ENCODE peak calls at places on chromosomes 4 and X, in six cellular contexts. N is A549, Q is tibial nerve, O is adrenal gland, Z is HCT116, M is Peyer's patch. K is an unnamed sample.

GRCh38 chrX:18873189-18873791 is 110.6 kb downstream of the PHKA2 start:
- DNase-seq in M (no peak), Z (peak), O (peak), N (peak), Q (no peak), K (peak)

GRCh38 chrX:16978193-16978984 is 31.9 kb downstream of the REPS2 start:
- DNase-seq in N (no peak), Z (no peak), Q (peak), M (no peak), O (no peak), K (no peak)

GRCh38 chrX:107678957-107679740 is 50.8 kb downstream of the PRPS1 start:
- DNase-seq in O (peak), Q (peak), N (no peak), Z (no peak), M (peak), K (peak)

GRCh38 chr4:22170353-22170752 is 221.8 kb upstream of the KCNIP4 start:
- DNase-seq in O (no peak), Z (no peak), N (no peak), M (no peak), Q (no peak), K (no peak)

GRCh38 chr4:29309050-29309449 is 1411.1 kb upstream of the PCDH7 start:
- DNase-seq in Q (no peak), Z (no peak), M (no peak), N (no peak), O (no peak), K (no peak)

GRCh38 chr4:170226288-170226687 is 136.5 kb upstream of the AADAT start:
- DNase-seq in N (no peak), Q (no peak), O (no peak), Z (no peak), M (no peak), K (no peak)

GRCh38 chr4:111963158-111963557 is 182.1 kb upstream of the FAM241A start:
- DNase-seq in O (no peak), N (no peak), Q (no peak), Z (no peak), M (no peak), K (no peak)

GRCh38 chrX:8103655-8104054 is 67.4 kb downstream of the VCX2 start:
- DNase-seq in Q (no peak), N (no peak), Z (no peak), O (no peak), M (no peak), K (no peak)

GRCh38 chr4:77344001-77344400 is 187.0 kb downstream of the CCNG2 start:
- DNase-seq in N (no peak), Q (no peak), M (no peak), Z (no peak), O (no peak), K (no peak)

GRCh38 chr4:181372014-181372413 is 871.2 kb upstream of the TENM3 start:
- DNase-seq in Z (no peak), O (no peak), N (no peak), Q (no peak), M (no peak), K (no peak)

GRCh38 chr4:6996481-6996880 is 46.7 kb upstream of the TADA2B start:
- DNase-seq in M (no peak), O (no peak), N (no peak), Q (no peak), Z (no peak), K (no peak)

GRCh38 chr4:6990661-6991060 is 52.5 kb upstream of the TADA2B start:
- DNase-seq in O (no peak), Z (no peak), Q (no peak), N (no peak), M (no peak), K (no peak)

GRCh38 chr4:6991249-6991648 is 51.9 kb upstream of the TADA2B start:
- DNase-seq in O (no peak), Z (no peak), N (no peak), Q (no peak), M (no peak), K (no peak)

GRCh38 chr4:6991771-6992557 is 51.2 kb upstream of the TADA2B start:
- DNase-seq in O (peak), Z (no peak), Q (peak), M (peak), N (no peak), K (no peak)

DNA sequence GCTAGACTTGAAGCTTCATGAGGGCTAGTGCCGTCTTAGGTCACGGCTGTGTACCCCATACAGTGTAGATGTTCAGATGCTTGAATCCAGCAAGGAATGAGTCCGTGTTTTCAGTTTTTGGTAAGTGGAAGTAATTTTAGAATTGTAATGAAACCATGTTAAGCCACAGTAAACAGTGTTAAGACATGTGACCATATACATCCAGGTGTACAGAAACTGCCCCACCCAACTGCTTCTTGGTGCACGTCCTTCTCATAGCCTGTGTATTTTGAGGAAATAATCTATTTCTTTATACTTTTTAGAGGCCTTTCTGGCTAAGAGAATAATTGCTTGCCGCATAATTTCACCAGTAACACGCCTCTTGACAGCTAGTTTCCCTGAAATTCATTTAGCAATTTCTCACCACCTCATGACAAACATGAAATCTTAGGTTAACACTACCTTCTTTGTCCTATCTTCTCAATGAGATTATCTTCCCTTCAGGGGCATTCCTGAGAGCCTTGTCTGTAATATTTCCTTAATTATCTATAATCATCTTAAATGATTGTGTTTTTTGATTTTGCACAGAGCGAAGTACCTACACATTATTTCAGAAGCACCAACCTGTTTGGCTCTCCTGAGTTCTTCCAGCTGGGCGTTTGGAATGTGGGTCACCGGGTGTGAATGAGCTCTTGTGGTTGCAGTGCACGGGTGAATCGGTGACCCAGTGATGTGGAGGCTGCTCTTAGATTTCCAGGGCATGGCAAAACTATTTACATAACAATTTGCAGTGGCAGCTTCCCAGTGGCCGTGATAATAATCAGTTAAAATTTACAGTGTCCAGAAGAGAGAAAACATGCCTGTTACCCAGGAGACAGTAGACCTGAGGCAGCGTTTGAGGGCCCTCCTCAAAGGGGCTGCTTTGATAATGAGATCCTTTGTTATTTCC is 50.2 kb upstream of the TADA2B start:
- DNase-seq in Q (no peak), O (no peak), M (peak), N (no peak), Z (no peak), K (no peak)
- H3K27ac ChIP-seq in Q (no peak), O (peak), M (peak), N (no peak), Z (no peak), K (no peak)

GRCh38 chrX:96684339-96685204 is at the start of gene DIAPH2:
- DNase-seq in O (peak), M (peak), Z (peak), Q (peak), N (peak), K (peak)
- TF ChIP-seq POLR2A in O (peak), M (peak), Z (no peak), Q (no peak), N (peak), K (no peak)

DNA sequence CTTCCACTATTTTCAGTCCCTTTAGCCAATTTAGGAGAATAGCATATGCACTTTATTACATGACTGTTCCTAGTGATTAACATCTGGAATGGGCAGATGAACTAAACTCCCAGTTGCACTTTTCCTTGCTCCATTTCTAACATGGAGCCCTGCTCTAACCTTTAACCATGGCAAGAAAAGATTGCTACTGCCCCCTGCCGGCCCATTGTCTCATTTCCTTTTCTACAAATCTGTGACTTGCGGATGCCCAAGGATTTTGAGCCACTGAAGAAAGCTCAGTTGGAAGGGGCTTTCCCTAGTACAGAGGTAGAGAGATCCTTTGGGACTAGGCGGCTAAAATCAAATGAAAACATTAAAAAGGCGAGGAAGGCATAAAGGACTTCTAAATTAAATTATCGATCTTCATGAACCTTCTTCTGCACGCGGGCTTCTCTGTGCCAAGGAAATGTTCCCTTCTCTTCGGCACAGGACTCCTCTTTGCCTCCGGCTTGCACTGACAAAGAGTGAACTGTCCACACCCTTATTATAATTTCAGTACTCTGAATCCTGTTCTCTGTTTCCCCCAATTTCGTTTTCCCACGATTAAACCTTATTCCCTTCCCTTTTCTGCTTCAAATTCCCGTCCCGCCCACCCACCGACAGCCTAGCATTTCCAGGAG is 578 bp upstream of the GLRA2 start:
- DNase-seq in Z (peak), O (peak), N (peak), M (no peak), Q (peak), K (peak)
- H3K4me3 ChIP-seq in Z (no peak), O (no peak), N (no peak), M (no peak), Q (no peak), K (no peak)

GRCh38 chr4:41200486-41201017 is 13.8 kb downstream of the APBB2 start:
- DNase-seq in Z (no peak), N (no peak), O (no peak), M (no peak), Q (no peak), K (no peak)
- H3K27ac ChIP-seq in Z (no peak), N (no peak), O (no peak), M (no peak), Q (no peak), K (no peak)